ENCODE peak calls at places on chromosomes 12 and 14, in four cellular contexts. V, N, P and F are unnamed samples.

GRCh38 chr12:104137902-104138746 is at the start of gene NFYB:
- DNase-seq in V (peak), N (peak), P (peak), F (peak)

GRCh38 chr14:30651934-30652333 is 29.8 kb downstream of the SCFD1 start:
- DNase-seq in V (no peak), N (no peak), P (no peak), F (no peak)

GRCh38 chr12:113359133-113359938 is 949 bp downstream of the PLBD2 start:
- DNase-seq in P (peak), V (no peak), N (no peak), F (peak)

GRCh38 chr12:123965382-123965781 is 7.2 kb downstream of the CCDC92 start:
- DNase-seq in P (no peak), N (no peak), V (no peak), F (no peak)

GRCh38 chr14:103879570-103880333 is 32.4 kb upstream of the PPP1R13B start:
- DNase-seq in N (no peak), P (peak), V (peak), F (peak)

GRCh38 chr12:31481415-31481814 is 109.5 kb downstream of the DENND5B start:
- DNase-seq in N (no peak), V (no peak), P (no peak), F (no peak)

GRCh38 chr12:89213139-89213538 is 139.2 kb downstream of the DUSP6 start:
- DNase-seq in N (no peak), P (no peak), V (no peak), F (no peak)

GRCh38 chr14:67718265-67718664 is 16.6 kb downstream of the RDH12 start:
- DNase-seq in N (no peak), P (no peak), V (no peak), F (no peak)

GRCh38 chr12:43740511-43741100 is 18.0 kb downstream of the PUS7L start:
- DNase-seq in P (peak), V (no peak), N (no peak), F (no peak)

GRCh38 chr12:2642896-2643425 is 151.8 kb upstream of the FKBP4 start:
- DNase-seq in P (no peak), V (no peak), N (no peak), F (no peak)

GRCh38 chr14:49991491-49991890 is 98.6 kb downstream of the ARF6 start:
- DNase-seq in N (no peak), V (no peak), P (no peak), F (no peak)

GRCh38 chr14:58730793-58731464 is 93.2 kb downstream of the DACT1 start:
- DNase-seq in P (peak), V (no peak), N (no peak), F (no peak)

GRCh38 chr14:105918496-105919262 is 392.3 kb downstream of the TMEM121 start:
- DNase-seq in P (no peak), V (no peak), N (no peak), F (no peak)

GRCh38 chr12:62260733-62261683 is 804 bp downstream of the USP15 start:
- DNase-seq in V (peak), P (peak), N (peak), F (peak)

GRCh38 chr12:89454080-89454848 is 70.3 kb downstream of the GALNT4 start:
- DNase-seq in V (no peak), N (no peak), P (no peak), F (no peak)

GRCh38 chr12:69168828-69169227 is 70.5 kb upstream of the CPSF6 start:
- DNase-seq in P (no peak), V (no peak), N (no peak), F (no peak)

GRCh38 chr14:61934385-61934784 is 172.2 kb downstream of the SNAPC1 start:
- DNase-seq in N (no peak), P (peak), V (peak), F (peak)

GRCh38 chr12:7093892-7094291 is 1.6 kb upstream of the C1R start:
- DNase-seq in P (no peak), N (no peak), V (no peak), F (no peak)

GRCh38 chr14:94601961-94602391 is 10.2 kb upstream of the SERPINA3 start:
- DNase-seq in V (peak), P (peak), N (no peak), F (peak)

GRCh38 chr14:58430156-58430555 is 2.6 kb downstream of the KIAA0586 start:
- DNase-seq in P (peak), N (no peak), V (peak), F (peak)

GRCh38 chr12:68646484-68646883 is 35.8 kb downstream of the RAP1B start:
- DNase-seq in N (no peak), P (no peak), V (no peak), F (no peak)

GRCh38 chr12:19484738-19485137 is 45.4 kb downstream of the AEBP2 start:
- DNase-seq in P (no peak), V (no peak), N (no peak), F (no peak)

GRCh38 chr12:10331642-10332239 is 24.1 kb downstream of the KLRD1 start:
- DNase-seq in V (peak), N (no peak), P (peak), F (peak)

GRCh38 chr14:61281186-61281676 is at the start of gene TMEM30B:
- DNase-seq in V (peak), P (no peak), N (no peak), F (no peak)

GRCh38 chr14:104978774-104979691 is 859 bp upstream of the AHNAK2 start:
- DNase-seq in N (no peak), V (no peak), P (no peak), F (no peak)

GRCh38 chr12:122042910-122043309 is 21.2 kb downstream of the BCL7A start:
- DNase-seq in P (no peak), N (no peak), V (peak), F (no peak)

GRCh38 chr14:90087433-90087832 is 25.6 kb downstream of the KCNK13 start:
- DNase-seq in P (peak), V (peak), N (no peak), F (peak)